ENCODE peak calls at places on chromosomes 6 and 20, in nine cellular contexts. P, T, B, A, N, X, H, Z and S are unnamed samples.
A peak's percentile ranks its signal among the peaks of the same experiment; 100 is the strongest.

GRCh38 chr6:12403201-12403826 is 113.2 kb downstream of the EDN1 start:
- DNase-seq in P (no peak), T (no peak), B (no peak), A (peak; percentile 20), N (no peak), X (no peak), H (no peak), Z (no peak), S (no peak)

GRCh38 chr6:63114610-63115009 is 96.7 kb upstream of the FKBP1C start:
- DNase-seq in P (no peak), T (no peak), B (no peak), A (no peak), N (no peak), X (no peak), H (no peak), Z (no peak), S (no peak)

GRCh38 chr6:53269827-53270226 is 78.9 kb downstream of the ELOVL5 start:
- DNase-seq in P (no peak), T (no peak), B (no peak), A (no peak), N (no peak), X (no peak), H (no peak), Z (no peak), S (no peak)

GRCh38 chr6:112694986-112695385 is 347.9 kb downstream of the RFPL4B start:
- DNase-seq in P (no peak), T (no peak), B (no peak), A (no peak), N (no peak), X (no peak), H (no peak), Z (no peak), S (no peak)

GRCh38 chr20:2287504-2287903 is 8.3 kb upstream of the TGM3 start:
- DNase-seq in P (no peak), T (no peak), B (no peak), A (no peak), N (no peak), X (no peak), H (no peak), Z (no peak), S (no peak)

GRCh38 chr6:157632821-157633220 is 190.2 kb upstream of the SNX9 start:
- DNase-seq in P (no peak), T (no peak), B (no peak), A (peak; percentile 49), N (no peak), X (no peak), H (no peak), Z (no peak), S (no peak)

GRCh38 chr20:46945465-46945864 is 50.8 kb downstream of the EYA2 start:
- DNase-seq in P (no peak), T (no peak), B (no peak), A (no peak), N (no peak), X (no peak), H (no peak), Z (no peak), S (no peak)

GRCh38 chr20:36259177-36259835 is 23.0 kb downstream of the AAR2 start:
- DNase-seq in P (no peak), T (no peak), B (no peak), A (no peak), N (no peak), X (no peak), H (no peak), Z (no peak), S (no peak)

GRCh38 chr20:44526129-44526528 is 4.3 kb upstream of the SERINC3 start:
- DNase-seq in P (no peak), T (no peak), B (no peak), A (no peak), N (no peak), X (no peak), H (no peak), Z (no peak), S (no peak)